ENCODE peak calls at places on chromosomes 6 and 20, in four cellular contexts. Z, W, Y and N are unnamed samples. For H3K36me3, the result is how much of the 10 kb centered on the place peaks cover.

GRCh38 chr6:25389501-25389900 is 110.3 kb downstream of the CARMIL1 start:
- DNase-seq in Z (no peak), W (peak), Y (peak), N (peak)

GRCh38 chr6:81093046-81093445 is 659.4 kb downstream of the TENT5A start:
- DNase-seq in Z (no peak), W (no peak), Y (peak), N (no peak)

GRCh38 chr6:117191009-117191408 is 74.3 kb upstream of the VGLL2 start:
- DNase-seq in Z (no peak), W (no peak), Y (no peak), N (no peak)

GRCh38 chr20:53547664-53548239 is 45.9 kb downstream of the ZNF217 start:
- DNase-seq in Z (peak), W (peak), Y (peak), N (peak)

GRCh38 chr6:33768644-33769120 is 20.2 kb downstream of the LEMD2 start:
- DNase-seq in Z (peak), W (peak), Y (peak), N (peak)

GRCh38 chr6:2733324-2733723 is 17.4 kb downstream of the MYLK4 start:
- DNase-seq in Z (no peak), W (peak), Y (no peak), N (no peak)

GRCh38 chr20:10093087-10093591 is 58.4 kb downstream of the ANKEF1 start:
- DNase-seq in Z (no peak), W (peak), Y (peak), N (peak)

GRCh38 chr6:29947292-29947980 is 5.1 kb downstream of the HLA-A start:
- DNase-seq in Z (no peak), W (no peak), Y (no peak), N (no peak)

GRCh38 chr6:52154381-52154780 is 31.8 kb upstream of the IL17A start:
- DNase-seq in Z (no peak), W (no peak), Y (no peak), N (no peak)

GRCh38 chr6:2531426-2532208 is 219.1 kb downstream of the MYLK4 start:
- DNase-seq in Z (no peak), W (peak), Y (peak), N (peak)

GRCh38 chr6:35719830-35720733 is 16.8 kb upstream of the ARMC12 start:
- DNase-seq in Z (no peak), W (no peak), Y (peak), N (peak)

GRCh38 chr6:31660224-31660997 is at the start of gene C6orf47:
- DNase-seq in Z (peak), W (peak), Y (peak), N (peak)

GRCh38 chr20:36214684-36215256 is 21.5 kb upstream of the AAR2 start:
- DNase-seq in Z (peak), W (no peak), Y (peak), N (peak)

GRCh38 chr20:64006902-64007301 is 26.0 kb downstream of the PRPF6 start:
- DNase-seq in Z (no peak), W (no peak), Y (no peak), N (no peak)

GRCh38 chr6:11210386-11211138 is 21.9 kb downstream of the NEDD9 start:
- DNase-seq in Z (no peak), W (no peak), Y (no peak), N (no peak)

GRCh38 chr6:161660666-161661571 is 387.1 kb upstream of the AGPAT4 start:
- DNase-seq in Z (peak), W (no peak), Y (no peak), N (peak)

GRCh38 chr20:53672484-53673129 is 79.0 kb upstream of the ZNF217 start:
- DNase-seq in Z (no peak), W (peak), Y (peak), N (peak)

GRCh38 chr20:25025986-25026605 is 31.8 kb downstream of the ACSS1 start:
- DNase-seq in Z (no peak), W (no peak), Y (no peak), N (no peak)

GRCh38 chr20:61189534-61189933 is 62.5 kb upstream of the CDH4 start:
- DNase-seq in Z (no peak), W (no peak), Y (no peak), N (no peak)

GRCh38 chr6:20350215-20350614 is 51.5 kb upstream of the E2F3 start:
- DNase-seq in Z (no peak), W (peak), Y (peak), N (peak)

GRCh38 chr6:129853996-129854711 is 7.0 kb downstream of the TMEM244 start:
- DNase-seq in Z (no peak), W (peak), Y (peak), N (peak)

GRCh38 chr6:131017962-131018361 is 45.1 kb downstream of the EPB41L2 start:
- DNase-seq in Z (no peak), W (no peak), Y (no peak), N (no peak)

GRCh38 chr20:9660236-9660868 is 146.0 kb downstream of the LAMP5 start:
- DNase-seq in Z (peak), W (peak), Y (peak), N (peak)

GRCh38 chr20:63977392-63978276 is 1.8 kb downstream of the SAMD10 start:
- DNase-seq in Z (peak), W (peak), Y (peak), N (no peak)

GRCh38 chr20:24795444-24795843 is 153.6 kb upstream of the CST7 start:
- DNase-seq in Z (no peak), W (peak), Y (no peak), N (no peak)

GRCh38 chr6:87115402-87116135 is 20.7 kb upstream of the CGA start:
- DNase-seq in Z (no peak), W (no peak), Y (no peak), N (no peak)

GRCh38 chr6:166775923-166776220 is 148.8 kb upstream of the RPS6KA2 start:
- DNase-seq in Z (no peak), W (no peak), Y (no peak), N (no peak)

GRCh38 chr20:63320616-63321147 is 27.7 kb downstream of the COL20A1 start:
- DNase-seq in Z (no peak), W (no peak), Y (no peak), N (no peak)

GRCh38 chr6:13268914-13269532 is 59.3 kb downstream of the TBC1D7 start:
- DNase-seq in Z (peak), W (peak), Y (peak), N (peak)

GRCh38 chr6:52410979-52411378 is 9.2 kb upstream of the EFHC1 start:
- DNase-seq in Z (no peak), W (no peak), Y (peak), N (peak)

GRCh38 chr20:58688838-58689237 is 3.8 kb upstream of the NPEPL1 start:
- DNase-seq in Z (no peak), W (no peak), Y (no peak), N (no peak)

GRCh38 chr6:27882624-27883023 is 29.6 kb downstream of the OR2B2 start:
- DNase-seq in Z (no peak), W (no peak), Y (no peak), N (no peak)

GRCh38 chr6:123039431-123039830 is 43.4 kb downstream of the CLVS2 start:
- DNase-seq in Z (no peak), W (no peak), Y (no peak), N (no peak)

GRCh38 chr6:90083891-90084290 is 189.6 kb downstream of the GJA10 start:
- DNase-seq in Z (no peak), W (no peak), Y (no peak), N (no peak)

GRCh38 chr6:168242655-168243225 is 76.8 kb downstream of the DACT2 start:
- DNase-seq in Z (no peak), W (no peak), Y (no peak), N (no peak)

GRCh38 chr6:110284877-110285276 is 73.3 kb downstream of the METTL24 start:
- DNase-seq in Z (no peak), W (no peak), Y (no peak), N (peak)

GRCh38 chr6:110287462-110288341 is 70.4 kb downstream of the METTL24 start:
- DNase-seq in Z (peak), W (no peak), Y (no peak), N (no peak)

GRCh38 chr6:110285306-110286060 is 72.7 kb downstream of the METTL24 start:
- DNase-seq in Z (no peak), W (no peak), Y (no peak), N (peak)

GRCh38 chr6:110283657-110284056 is 74.5 kb downstream of the METTL24 start:
- DNase-seq in Z (no peak), W (no peak), Y (no peak), N (no peak)

GRCh38 chr6:110282412-110282811 is 75.7 kb downstream of the METTL24 start:
- DNase-seq in Z (no peak), W (no peak), Y (no peak), N (no peak)
- H3K9ac ChIP-seq in Z (no peak), W (no peak), Y (no peak), N (no peak)

DNA sequence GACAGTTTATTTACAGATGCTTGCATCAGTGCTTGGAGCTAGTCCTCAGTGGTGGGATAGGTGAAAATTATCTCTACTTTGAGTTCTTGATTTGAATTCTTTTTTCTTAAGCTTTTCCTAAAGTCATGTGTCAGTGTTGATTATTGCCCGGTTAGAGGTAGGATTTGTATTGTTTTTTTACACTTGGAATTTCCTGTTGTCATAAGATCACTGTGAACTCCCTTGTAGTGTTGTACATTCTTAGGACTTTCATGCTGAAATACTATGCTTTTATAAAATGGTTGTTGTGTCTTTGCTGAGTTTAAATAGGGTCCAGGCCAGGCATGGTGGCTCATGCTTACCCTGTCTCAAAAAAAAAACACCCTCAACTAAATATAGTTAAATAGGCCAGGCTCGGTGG is 20.3 kb downstream of the ASXL1 start:
- DNase-seq in Z (no peak), W (no peak), Y (no peak), N (no peak)
- H3K36me3 ChIP-seq in Z (under half), W (under half), Y (under half), N (under half)

GRCh38 chr20:2314759-2315439 is 19.1 kb downstream of the TGM3 start:
- DNase-seq in Z (no peak), W (peak), Y (peak), N (peak)
- H3K9ac ChIP-seq in Z (no peak), W (no peak), Y (no peak), N (peak)

GRCh38 chr20:31781945-31782344 is 37.2 kb upstream of the MYLK2 start:
- DNase-seq in Z (no peak), W (peak), Y (no peak), N (no peak)
- H3K36me3 ChIP-seq in Z (half or more), W (under half), Y (under half), N (under half)

DNA sequence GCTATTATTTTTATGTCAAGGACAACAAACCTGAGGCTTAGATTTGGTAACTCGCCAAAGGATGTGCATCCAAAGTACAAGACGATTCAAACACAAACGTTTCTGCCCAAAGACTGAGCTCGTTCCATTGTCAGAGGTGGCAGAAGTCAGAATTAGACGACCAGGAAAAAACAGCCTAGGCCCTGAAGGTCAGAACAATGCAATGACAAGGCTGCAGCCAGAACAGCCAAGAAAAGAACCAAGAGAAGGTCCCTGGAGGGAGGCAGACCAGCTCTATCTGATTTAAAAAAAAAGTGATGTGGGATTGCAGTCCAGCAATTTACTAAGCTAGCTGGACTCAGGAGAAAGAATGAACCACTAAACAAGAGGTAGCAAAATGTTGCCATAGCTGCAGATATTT is 54.2 kb downstream of the NCOA7 start:
- DNase-seq in Z (no peak), W (no peak), Y (no peak), N (no peak)
- H3K9ac ChIP-seq in Z (no peak), W (no peak), Y (no peak), N (no peak)

DNA sequence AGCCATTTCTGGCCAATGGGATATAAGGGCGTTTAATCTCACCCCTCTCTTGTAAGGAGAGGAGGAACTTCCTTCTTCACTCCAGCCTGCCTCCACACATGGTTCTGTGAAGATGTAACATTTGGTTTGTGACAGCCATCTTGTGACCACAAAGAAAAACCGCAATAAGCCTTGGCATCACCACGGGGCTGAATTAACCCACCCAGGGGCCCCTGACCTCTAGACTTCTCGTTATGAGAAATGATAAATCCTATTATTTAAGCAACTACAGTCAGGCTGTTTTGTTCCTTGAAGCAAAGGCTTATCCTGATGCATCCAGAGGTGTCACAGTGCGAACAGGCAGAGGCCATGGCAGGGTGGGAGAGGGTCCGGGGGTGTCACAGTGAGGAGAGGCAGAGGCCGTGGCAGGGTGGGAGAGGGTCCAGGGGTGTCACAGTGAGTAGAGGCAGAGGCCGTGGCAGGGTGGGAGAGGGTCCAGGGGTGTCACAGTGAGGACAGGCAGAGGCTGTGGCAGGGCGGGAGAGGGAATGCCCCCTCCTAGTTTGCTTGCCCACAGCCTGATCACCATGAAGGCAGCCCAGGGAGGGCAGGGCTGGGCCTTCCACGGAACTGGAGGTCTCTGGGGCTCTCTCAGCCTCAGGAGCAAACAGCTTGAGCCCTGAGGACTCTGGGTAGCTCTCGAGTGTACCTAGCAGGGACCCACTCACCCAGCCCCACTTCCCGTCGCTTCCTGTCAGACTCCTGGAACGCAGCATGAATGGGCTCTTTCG is 139.9 kb downstream of the CDC5L start:
- DNase-seq in Z (no peak), W (no peak), Y (no peak), N (no peak)
- H3K36me3 ChIP-seq in Z (under half), W (under half), Y (under half), N (under half)

GRCh38 chr6:71496018-71496800 is 207.6 kb downstream of the OGFRL1 start:
- DNase-seq in Z (no peak), W (no peak), Y (peak), N (peak)
- H3K9ac ChIP-seq in Z (no peak), W (no peak), Y (no peak), N (peak)

GRCh38 chr20:37305839-37306238 is 16.4 kb downstream of the MANBAL start:
- DNase-seq in Z (no peak), W (no peak), Y (no peak), N (no peak)
- H3K36me3 ChIP-seq in Z (under half), W (under half), Y (under half), N (half or more)

DNA sequence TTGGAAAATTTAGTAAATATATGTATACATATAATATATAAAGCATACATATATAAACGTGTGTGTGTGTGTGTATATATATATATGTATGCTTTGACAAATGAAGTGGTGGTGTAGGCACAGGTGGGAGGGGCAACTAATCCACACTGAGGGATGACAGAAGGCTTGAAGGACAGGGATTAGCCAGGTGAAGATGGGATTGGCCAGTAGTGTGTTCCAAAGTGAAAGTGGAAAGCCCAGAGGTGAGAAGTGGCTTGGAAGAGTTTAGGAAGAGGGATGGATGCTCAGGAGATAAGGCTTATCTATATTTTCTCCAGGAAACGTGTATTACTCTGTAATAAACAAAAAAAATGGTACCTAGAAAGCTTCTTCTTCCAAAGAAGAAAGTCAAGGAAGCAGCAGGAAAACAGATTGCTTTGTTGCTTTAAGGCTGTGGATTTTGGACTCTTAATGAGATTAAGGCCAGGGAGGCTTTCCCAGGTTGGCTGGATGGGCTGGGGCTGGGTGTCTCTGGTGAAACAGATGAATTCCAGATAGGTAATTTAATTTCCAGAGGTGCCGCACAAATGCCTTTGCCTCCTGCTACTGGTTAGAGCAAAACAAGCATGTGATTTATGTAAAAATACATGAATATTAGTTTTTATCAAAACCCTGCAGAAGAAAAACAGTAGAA is 63.9 kb downstream of the JARID2 start:
- DNase-seq in Z (no peak), W (no peak), Y (no peak), N (no peak)
- H3K9ac ChIP-seq in Z (no peak), W (no peak), Y (no peak), N (no peak)